ENCODE peak calls at places on chromosomes 13 and 19, in four cellular contexts. J is GM23338, W is A673, N is tibial artery. D is an unnamed sample.

GRCh38 chr19:4429266-4430200 is 27.1 kb downstream of the CHAF1A start:
- DNase-seq in N (no peak), J (no peak), W (no peak), D (no peak)

GRCh38 chr19:31348416-31349159 is 648 bp downstream of the TSHZ3 start:
- DNase-seq in N (peak; percentile 43), W (peak; percentile 28), J (peak; percentile 39), D (no peak)

GRCh38 chr19:47097396-47098217 is 16.0 kb downstream of the ZC3H4 start:
- DNase-seq in N (peak; percentile 74), J (no peak), W (peak; percentile 26), D (peak; percentile 73)

GRCh38 chr19:23440207-23440606 is 44.9 kb upstream of the ZNF91 start:
- DNase-seq in J (peak; percentile 74), W (no peak), N (no peak), D (no peak)

GRCh38 chr13:76350399-76350798 is 535.8 kb downstream of the KCTD12 start:
- DNase-seq in W (no peak), J (no peak), N (no peak), D (no peak)

GRCh38 chr13:73387318-73387717 is 328.5 kb downstream of the KLF5 start:
- DNase-seq in N (no peak), J (no peak), W (no peak), D (no peak)

GRCh38 chr13:100089633-100090032 is 740 bp downstream of the PCCA start:
- DNase-seq in W (no peak), N (no peak), J (no peak), D (no peak)

GRCh38 chr19:42529248-42529764 is 1.0 kb upstream of the CEACAM1 start:
- DNase-seq in N (peak; percentile 46), W (peak; percentile 62), J (peak; percentile 69), D (peak; percentile 63)

GRCh38 chr13:35140831-35141230 is 198.8 kb downstream of the NBEA start:
- DNase-seq in W (no peak), J (no peak), N (no peak), D (no peak)

GRCh38 chr13:37105251-37105714 is at the start of gene CSNK1A1L:
- DNase-seq in W (no peak), J (no peak), N (no peak), D (no peak)

GRCh38 chr19:33740811-33741396 is 55.8 kb upstream of the KCTD15 start:
- DNase-seq in N (no peak), J (peak; percentile 92), W (peak; percentile 58), D (no peak)

GRCh38 chr13:18947376-18947977 is 234.1 kb downstream of the TUBA3C start:
- DNase-seq in W (no peak), J (no peak), N (no peak), D (no peak)

GRCh38 chr13:114131581-114132418 is 623 bp downstream of the RASA3 start:
- DNase-seq in J (peak; percentile 50), W (peak; percentile 62), N (no peak), D (peak; percentile 56)

GRCh38 chr19:29620931-29621351 is 14.9 kb downstream of the POP4 start:
- DNase-seq in N (no peak), J (no peak), W (no peak), D (no peak)

DNA sequence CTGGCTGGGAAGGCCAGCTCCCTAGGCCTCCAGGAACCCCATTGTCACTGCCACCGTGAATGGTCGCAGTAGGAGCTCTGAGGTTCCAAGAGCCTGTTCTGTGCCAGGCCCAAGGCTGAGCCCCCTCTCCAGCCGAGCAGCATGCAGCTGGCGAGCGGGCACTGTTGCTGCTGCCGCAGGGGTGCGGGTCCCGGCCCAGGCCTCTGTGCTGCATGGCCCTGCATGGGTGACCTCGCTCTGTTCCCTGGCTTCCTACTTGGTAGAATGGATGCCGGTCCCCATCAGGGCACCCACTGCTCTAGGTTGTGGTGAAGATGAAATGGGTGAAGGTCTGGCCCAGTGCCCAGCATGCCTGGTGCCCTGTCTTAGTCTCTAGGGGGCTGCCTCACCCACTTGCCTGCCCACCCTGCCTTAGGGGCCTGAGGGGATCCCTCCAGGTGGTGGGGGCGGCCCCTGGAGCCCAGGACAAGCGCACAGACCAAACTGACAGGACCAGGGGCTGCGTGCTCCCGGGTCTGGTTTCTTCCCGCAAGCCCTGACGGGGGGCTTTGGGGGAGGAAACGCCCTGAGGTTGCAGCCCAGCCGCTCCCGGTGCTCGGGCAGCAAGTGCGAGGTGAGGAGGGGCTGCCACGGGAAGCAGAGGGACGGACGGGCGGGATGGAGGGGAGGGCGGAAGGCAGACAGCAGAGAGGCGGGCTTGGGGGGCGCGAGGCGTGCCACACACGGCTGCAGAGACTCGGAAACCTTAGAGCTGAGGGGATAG is 8.7 kb upstream of the UQCR11 start:
- DNase-seq in J (no peak), W (no peak), N (no peak), D (no peak)
- H3K36me3 ChIP-seq in J (peaks cover 21% of the 10 kb centered on the region), W (peaks cover 83% of the 10 kb centered on the region), N (peaks cover 53% of the 10 kb centered on the region), D (peaks cover 33% of the 10 kb centered on the region)

GRCh38 chr19:13843104-13843921 is 33.6 kb upstream of the NANOS3 start:
- DNase-seq in N (no peak), J (peak; percentile 76), W (peak; percentile 65), D (no peak)

GRCh38 chr19:13840751-13841338 is 36.1 kb upstream of the NANOS3 start:
- DNase-seq in J (no peak), N (no peak), W (no peak), D (no peak)

GRCh38 chr19:13839938-13840750 is 36.8 kb upstream of the NANOS3 start:
- DNase-seq in N (peak; percentile 70), W (no peak), J (no peak), D (no peak)

GRCh38 chr19:13842294-13843103 is 34.4 kb upstream of the NANOS3 start:
- DNase-seq in J (no peak), W (peak; percentile 76), N (peak; percentile 89), D (peak; percentile 91)

DNA sequence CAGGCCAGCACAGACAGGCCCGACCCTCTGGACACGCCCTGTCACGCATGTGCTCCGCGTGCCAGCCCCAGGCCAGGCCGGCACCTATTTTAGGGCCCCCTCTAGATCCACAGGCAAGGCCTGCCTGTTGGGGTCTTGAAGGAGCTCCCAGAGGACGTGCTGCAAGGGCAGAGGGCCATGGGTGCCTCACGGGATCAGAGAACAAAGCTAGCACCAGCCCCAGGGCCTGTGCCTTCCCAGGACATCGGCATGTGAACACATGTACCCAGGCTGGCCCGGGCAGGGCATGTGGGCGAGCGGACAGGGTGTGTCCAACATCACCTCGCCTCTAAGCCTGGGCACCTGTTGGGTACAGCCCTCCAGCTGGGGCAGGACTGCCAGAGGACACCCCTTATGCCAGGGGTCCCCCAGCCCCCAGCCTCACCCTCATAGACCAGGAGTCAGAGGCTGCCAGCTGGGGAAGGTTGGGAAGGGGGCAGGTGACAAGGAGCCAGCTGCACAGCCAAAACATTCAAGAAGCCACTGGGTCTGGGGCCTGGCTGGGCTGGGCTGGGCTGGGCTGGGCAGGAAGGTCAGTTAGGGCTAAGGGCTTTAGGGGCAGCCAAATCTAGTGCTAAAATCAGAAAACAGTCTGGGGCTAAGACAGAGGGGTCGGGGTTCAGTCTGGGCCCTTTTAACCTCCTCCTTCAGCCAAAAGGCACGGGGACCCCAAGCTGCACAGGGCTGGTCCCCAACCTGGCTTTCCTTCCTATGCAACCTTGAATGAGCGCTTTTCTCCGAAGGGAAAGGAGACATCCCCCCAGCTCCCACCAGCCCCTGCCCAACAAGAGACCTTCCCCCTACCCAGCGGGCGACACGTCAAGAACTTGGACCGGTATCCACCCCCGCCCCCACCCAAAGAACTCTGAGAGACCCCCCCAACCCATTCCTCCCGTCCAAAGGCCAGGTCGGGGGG is 35.3 kb upstream of the NANOS3 start:
- DNase-seq in N (no peak), W (no peak), J (no peak), D (no peak)
- H3K27ac ChIP-seq in N (peak overlapping the region; percentile 99), W (peak overlapping the region; percentile 95), J (no peak overlapping the region), D (peak overlapping the region; percentile 100)

GRCh38 chr13:98517576-98518310 is 59.2 kb downstream of the STK24 start:
- DNase-seq in J (no peak), W (no peak), N (no peak), D (no peak)
- H3K36me3 ChIP-seq in J (no peaks in the 10 kb centered on the region), W (no peaks in the 10 kb centered on the region), N (no peaks in the 10 kb centered on the region), D (no peaks in the 10 kb centered on the region)

GRCh38 chr19:38033658-38034150 is 126.7 kb downstream of the SIPA1L3 start:
- DNase-seq in J (peak; percentile 89), W (no peak), N (no peak), D (no peak)
- H3K27ac ChIP-seq in J (peak overlapping the region; percentile 17), W (no peak overlapping the region), N (no peak overlapping the region), D (no peak overlapping the region)

DNA sequence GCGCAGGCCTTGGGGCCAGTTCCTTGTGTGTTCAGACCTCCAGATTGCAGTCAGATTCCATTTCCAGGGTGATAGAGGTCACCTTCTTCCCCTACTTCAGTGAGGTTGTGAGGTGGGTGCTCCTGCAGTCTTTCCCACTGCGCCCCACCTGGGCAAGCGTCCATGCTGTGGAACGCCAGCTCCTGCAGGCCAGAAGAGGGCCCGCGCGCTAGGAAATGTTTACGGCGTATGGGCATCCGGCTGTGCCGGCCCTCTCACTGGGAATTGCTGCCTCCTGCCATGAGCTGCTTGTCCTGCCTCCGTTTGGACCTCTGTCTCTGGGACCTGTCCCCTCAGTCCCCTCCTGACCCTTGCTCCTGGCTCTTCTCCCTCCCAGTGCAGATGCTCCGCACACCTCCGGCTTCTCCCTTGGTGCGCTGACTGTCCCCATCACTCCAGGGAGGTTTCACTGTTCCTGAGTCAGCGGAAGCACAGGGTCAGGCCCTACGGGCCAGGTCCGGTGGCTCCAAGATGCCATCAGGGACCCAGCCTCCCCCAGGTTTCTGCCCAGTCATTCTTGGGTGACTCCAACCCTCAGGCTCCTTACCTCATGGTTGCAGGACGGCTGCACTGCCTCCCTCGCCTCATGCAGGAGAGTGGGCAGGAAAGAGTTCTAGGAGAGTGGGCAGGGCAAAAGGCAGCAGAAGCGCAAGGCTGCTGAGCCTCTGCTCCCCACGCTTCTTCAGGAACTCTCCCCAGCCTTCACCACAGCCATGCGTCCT is 56.6 kb downstream of the SMARCA4 start:
- DNase-seq in N (no peak), J (no peak), W (no peak), D (no peak)
- H3K36me3 ChIP-seq in N (peaks cover 71% of the 10 kb centered on the region), J (peaks cover 43% of the 10 kb centered on the region), W (peaks cover 93% of the 10 kb centered on the region), D (peaks cover 76% of the 10 kb centered on the region)